ENCODE peak calls at places on chromosomes 13 and 19, in four cellular contexts. X, M, V and F are unnamed samples.

GRCh38 chr19:39444598-39445257 is 654 bp upstream of the SUPT5H start:
- DNase-seq in M (peak; percentile 40), V (peak; percentile 32), X (no peak), F (no peak)

GRCh38 chr13:39820606-39821005 is 165.1 kb downstream of the COG6 start:
- DNase-seq in M (no peak), V (no peak), X (no peak), F (no peak)

GRCh38 chr13:44759723-44760360 is 183.7 kb upstream of the TSC22D1 start:
- DNase-seq in M (no peak), X (no peak), V (no peak), F (peak; percentile 23)

GRCh38 chr13:112725346-112726017 is 35.6 kb downstream of the ATP11A start:
- DNase-seq in X (no peak), V (peak; percentile 6), M (no peak), F (no peak)

GRCh38 chr13:29753593-29754485 is 96.6 kb downstream of the UBL3 start:
- DNase-seq in X (no peak), M (peak; percentile 14), V (peak; percentile 49), F (no peak)

GRCh38 chr19:46159893-46160775 is 12.1 kb downstream of the IGFL2 start:
- DNase-seq in V (no peak), M (no peak), X (no peak), F (no peak)

GRCh38 chr13:109412232-109412935 is 374.0 kb downstream of the IRS2 start:
- DNase-seq in V (peak; percentile 35), M (no peak), X (no peak), F (peak; percentile 49)

GRCh38 chr13:26219726-26220125 is 2.4 kb downstream of the RNF6 start:
- DNase-seq in X (no peak), M (peak; percentile 32), V (peak; percentile 57), F (no peak)

GRCh38 chr13:43159007-43159406 is 135.6 kb downstream of the DNAJC15 start:
- DNase-seq in X (no peak), M (peak; percentile 42), V (peak; percentile 45), F (peak; percentile 67)

GRCh38 chr19:42353341-42354015 is 28.0 kb downstream of the MEGF8 start:
- DNase-seq in V (no peak), M (no peak), X (no peak), F (no peak)

GRCh38 chr19:14502334-14503092 is 6.6 kb upstream of the GIPC1 start:
- DNase-seq in M (no peak), X (no peak), V (peak; percentile 63), F (peak; percentile 43)

GRCh38 chr13:37118002-37118401 is 12.5 kb upstream of the CSNK1A1L start:
- DNase-seq in X (no peak), M (no peak), V (no peak), F (no peak)

GRCh38 chr19:3497757-3498515 is 2.5 kb downstream of the DOHH start:
- DNase-seq in M (no peak), X (no peak), V (no peak), F (no peak)

GRCh38 chr19:40778045-40778864 is at the start of gene RAB4B:
- DNase-seq in M (peak; percentile 99), X (peak; percentile 100), V (peak; percentile 100), F (peak; percentile 100)

GRCh38 chr19:40776966-40777794 is 867 bp upstream of the RAB4B start:
- DNase-seq in M (peak; percentile 89), V (peak; percentile 88), X (peak; percentile 97), F (peak; percentile 94)

GRCh38 chr19:40777795-40778044 is 327 bp upstream of the RAB4B start:
- DNase-seq in M (no peak), V (no peak), X (no peak), F (no peak)

GRCh38 chr19:40780582-40780981 is 2.5 kb downstream of the RAB4B start:
- DNase-seq in V (no peak), X (no peak), M (no peak), F (no peak)

DNA sequence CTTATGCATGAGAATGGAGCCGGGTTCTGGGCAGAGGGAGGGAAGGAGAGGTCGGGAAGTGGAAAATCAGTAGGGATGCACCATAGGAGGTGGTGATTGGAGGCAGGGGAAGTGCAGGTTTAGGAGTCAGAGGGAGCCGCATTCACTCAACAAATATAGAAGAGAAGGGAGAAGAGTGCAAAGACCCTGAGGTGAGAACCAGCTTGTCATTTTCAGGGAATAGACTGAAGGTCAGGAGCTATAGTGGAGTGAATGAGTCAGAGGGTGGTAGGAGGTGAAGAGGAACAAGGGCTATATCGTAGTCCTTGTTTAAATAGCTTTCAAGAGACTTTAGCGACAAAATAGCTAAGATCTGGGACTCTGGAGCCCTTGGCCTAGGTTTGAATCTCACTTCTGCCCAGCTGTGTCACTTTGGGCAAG is 828 bp downstream of the RAB4B start:
- DNase-seq in V (no peak), X (no peak), M (peak; percentile 55), F (no peak)
- H3K4me3 ChIP-seq in V (peak overlapping the region; percentile 76), X (peak overlapping the region; percentile 91), M (peak overlapping the region; percentile 67), F (peak overlapping the region; percentile 74)

DNA sequence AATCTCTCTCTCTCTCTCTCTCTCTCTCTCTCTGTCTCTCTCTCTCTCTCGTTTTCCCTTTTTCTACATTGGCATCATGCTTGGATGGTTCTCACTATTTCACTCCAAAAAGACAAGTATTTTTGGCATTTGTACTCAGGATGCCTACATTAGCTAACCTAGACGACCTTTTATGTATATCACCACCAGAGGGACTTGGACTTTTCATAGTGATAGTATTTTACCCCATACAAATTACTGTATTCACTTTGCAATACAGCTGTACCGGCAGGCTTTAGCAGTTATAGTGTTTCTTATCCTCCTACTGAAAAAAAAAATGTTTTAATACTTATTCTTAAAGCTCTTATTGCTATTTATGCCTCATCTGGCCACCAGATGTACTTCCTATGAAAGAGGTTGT is 687.2 kb upstream of the KLHL1 start:
- DNase-seq in V (no peak), X (no peak), M (no peak), F (no peak)
- TF ChIP-seq CTCF in V (no peak), X (no peak), M (no peak), F (no peak)

GRCh38 chr13:23786607-23787006 is 102.6 kb downstream of the MIPEP start:
- DNase-seq in M (no peak), V (no peak), X (no peak), F (no peak)
- H3K4me3 ChIP-seq in M (no peak overlapping the region), V (no peak overlapping the region), X (no peak overlapping the region), F (no peak overlapping the region)

GRCh38 chr19:5108866-5109265 is 140.0 kb downstream of the KDM4B start:
- DNase-seq in V (no peak), M (no peak), X (no peak), F (no peak)

GRCh38 chr19:5110546-5110945 is 141.6 kb downstream of the KDM4B start:
- DNase-seq in M (no peak), X (no peak), V (no peak), F (no peak)

GRCh38 chr19:5111051-5111450 is 142.1 kb downstream of the KDM4B start:
- DNase-seq in V (no peak), X (no peak), M (no peak), F (no peak)

GRCh38 chr19:5108123-5108613 is 139.3 kb downstream of the KDM4B start:
- DNase-seq in M (no peak), V (no peak), X (no peak), F (no peak)

GRCh38 chr19:5109560-5109959 is 140.6 kb downstream of the KDM4B start:
- DNase-seq in M (no peak), V (no peak), X (no peak), F (no peak)
- TF ChIP-seq CTCF in M (no peak), V (no peak), X (no peak), F (no peak)

GRCh38 chr13:57003682-57004081 is 137.0 kb upstream of the PRR20A start:
- DNase-seq in M (no peak), X (no peak), V (no peak), F (no peak)
- H3K4me3 ChIP-seq in M (no peak overlapping the region), X (no peak overlapping the region), V (no peak overlapping the region), F (no peak overlapping the region)

GRCh38 chr19:18339703-18340102 is 695 bp upstream of the PGPEP1 start:
- DNase-seq in X (no peak), V (no peak), M (peak; percentile 21), F (peak; percentile 35)
- TF ChIP-seq CTCF in X (no peak), V (peak; percentile 39), M (peak; percentile 28), F (peak; percentile 42)

DNA sequence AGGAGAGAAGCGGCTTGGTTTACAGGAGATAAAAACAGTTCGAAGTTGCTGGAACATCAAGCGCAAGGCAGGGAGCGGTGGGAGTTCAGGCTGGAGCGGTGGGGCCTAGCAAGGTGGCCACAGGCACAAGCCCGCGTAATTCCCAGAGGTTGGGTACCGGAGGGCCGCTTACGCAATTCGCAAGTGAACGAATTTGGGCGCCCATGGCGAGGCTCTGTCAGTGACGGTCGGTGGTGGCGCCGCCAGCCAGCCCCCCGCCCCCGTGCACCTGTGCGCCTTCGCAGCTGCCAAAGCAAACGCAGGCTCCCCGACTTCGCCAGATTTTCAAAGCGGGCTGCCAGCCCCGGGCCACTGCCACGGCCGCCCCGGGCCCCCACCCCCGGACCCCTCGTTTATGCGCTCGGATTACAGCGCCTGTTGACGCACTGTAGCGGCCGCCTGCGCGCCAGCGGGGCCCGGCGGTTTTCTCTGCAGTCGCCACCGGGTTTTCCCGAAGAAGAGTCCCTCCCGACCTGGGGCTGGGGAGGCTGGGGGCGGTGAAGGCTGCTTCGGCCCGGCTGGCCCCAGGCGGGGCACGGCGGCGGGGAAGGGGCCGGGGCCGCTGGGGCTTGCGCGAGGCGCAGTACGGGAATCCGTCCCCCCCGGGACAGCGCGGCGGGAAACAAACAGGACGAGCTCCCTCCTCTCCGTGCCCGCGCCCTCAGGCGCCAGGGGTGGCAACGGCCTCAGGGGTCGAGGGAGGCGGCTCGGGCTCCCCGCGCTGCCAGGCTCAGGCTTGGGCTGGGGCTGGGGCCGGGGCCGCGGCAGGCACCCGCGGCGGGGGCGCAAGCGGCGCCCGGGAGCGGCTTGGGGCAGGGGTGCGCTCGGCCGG is 714 bp downstream of the N4BP2L1 start:
- DNase-seq in M (peak; percentile 15), X (peak; percentile 71), V (peak; percentile 17), F (no peak)
- H3K4me3 ChIP-seq in M (peak overlapping the region; percentile 58), X (peak overlapping the region; percentile 99), V (peak overlapping the region; percentile 65), F (peak overlapping the region; percentile 61)

DNA sequence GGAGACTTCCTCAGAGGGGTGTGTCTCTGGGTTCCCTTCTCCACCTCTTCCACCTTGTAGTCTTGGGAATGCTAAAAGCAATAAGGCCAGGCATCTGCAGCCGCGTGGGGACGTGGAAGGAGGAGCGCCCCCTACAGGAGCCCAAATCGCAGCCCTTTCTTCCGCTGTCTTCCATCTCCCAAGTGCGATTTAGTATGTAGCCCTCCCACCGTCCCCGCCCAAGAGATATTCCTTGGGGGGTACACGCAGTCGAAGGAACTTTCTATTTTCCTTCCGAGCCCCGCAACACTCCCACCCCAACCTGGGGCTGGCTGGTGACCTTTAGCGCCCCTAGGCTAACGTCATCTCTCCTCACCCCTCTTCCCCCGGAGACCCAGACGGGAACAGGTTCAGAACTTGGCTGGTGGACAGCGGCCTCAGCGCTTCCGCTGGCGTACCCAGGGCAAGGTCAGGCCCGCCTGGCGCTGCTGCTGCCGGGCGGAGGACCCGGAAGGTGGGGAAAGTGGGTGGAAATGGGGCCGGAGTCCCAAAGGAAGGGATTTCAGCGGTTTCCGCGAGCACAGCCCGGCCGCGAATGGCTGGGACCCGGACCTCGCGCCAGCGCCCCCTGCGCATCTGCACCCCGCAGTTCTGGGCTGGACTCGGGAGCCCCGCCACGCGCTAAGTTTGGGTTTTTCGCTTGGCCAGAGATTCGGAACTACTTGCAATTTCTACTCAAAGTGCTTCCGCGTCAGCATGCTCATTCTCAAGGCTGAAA is 2.1 kb upstream of the PCDH8 start:
- DNase-seq in X (peak; percentile 73), M (peak; percentile 34), V (peak; percentile 48), F (peak; percentile 53)
- TF ChIP-seq CTCF in X (no peak), M (no peak), V (peak; percentile 17), F (no peak)

GRCh38 chr19:48631254-48631653 is 5.9 kb downstream of the DBP start:
- DNase-seq in X (no peak), M (no peak), V (no peak), F (no peak)
- H3K4me3 ChIP-seq in X (peak overlapping the region; percentile 46), M (no peak overlapping the region), V (no peak overlapping the region), F (peak overlapping the region; percentile 21)